ENCODE peak calls at places on chromosomes 3 and 15, in six cellular contexts. One of them, this sample, is unnamed.

GRCh38 chr15:35308802-35309201 is 223.7 kb upstream of the NANOGP8 start:
- DNase-seq in NCI-H1436: no peak
- DNase-seq in mammary epithelial cell: peak
- DNase-seq in hepatocyte: peak
- DNase-seq in hippocampal formation: no peak
- DNase-seq in GM10248: no peak
- DNase-seq in this sample: no peak

GRCh38 chr3:119580148-119580760 is 962 bp downstream of the ADPRH start:
- DNase-seq in NCI-H1436: no peak
- DNase-seq in mammary epithelial cell: no peak
- DNase-seq in hepatocyte: peak
- DNase-seq in hippocampal formation: no peak
- DNase-seq in GM10248: peak
- DNase-seq in this sample: no peak

GRCh38 chr3:172530101-172530561 is 6.9 kb upstream of the TNFSF10 start:
- DNase-seq in NCI-H1436: no peak
- DNase-seq in mammary epithelial cell: no peak
- DNase-seq in hepatocyte: no peak
- DNase-seq in hippocampal formation: no peak
- DNase-seq in GM10248: no peak
- DNase-seq in this sample: no peak

GRCh38 chr3:24673596-24673995 is 178.9 kb upstream of the THRB start:
- DNase-seq in NCI-H1436: no peak
- DNase-seq in mammary epithelial cell: no peak
- DNase-seq in hepatocyte: no peak
- DNase-seq in hippocampal formation: no peak
- DNase-seq in GM10248: no peak
- DNase-seq in this sample: no peak

GRCh38 chr3:171001957-171002694 is 24.4 kb downstream of the SLC2A2 start:
- DNase-seq in NCI-H1436: no peak
- DNase-seq in mammary epithelial cell: peak
- DNase-seq in hepatocyte: peak
- DNase-seq in hippocampal formation: no peak
- DNase-seq in GM10248: no peak
- DNase-seq in this sample: peak

GRCh38 chr3:8458711-8459110 is 42.9 kb upstream of the LMCD1 start:
- DNase-seq in NCI-H1436: no peak
- DNase-seq in mammary epithelial cell: no peak
- DNase-seq in hepatocyte: no peak
- DNase-seq in hippocampal formation: no peak
- DNase-seq in GM10248: no peak
- DNase-seq in this sample: no peak

GRCh38 chr3:197309528-197310361 is 11.3 kb upstream of the DLG1 start:
- DNase-seq in NCI-H1436: no peak
- DNase-seq in mammary epithelial cell: peak
- DNase-seq in hepatocyte: peak
- DNase-seq in hippocampal formation: no peak
- DNase-seq in GM10248: no peak
- DNase-seq in this sample: peak

GRCh38 chr3:46092704-46093085 is 65.4 kb upstream of the XCR1 start:
- DNase-seq in NCI-H1436: no peak
- DNase-seq in mammary epithelial cell: no peak
- DNase-seq in hepatocyte: no peak
- DNase-seq in hippocampal formation: no peak
- DNase-seq in GM10248: peak
- DNase-seq in this sample: no peak

GRCh38 chr15:100726070-100726420 is 123.7 kb downstream of the ASB7 start:
- DNase-seq in NCI-H1436: no peak
- DNase-seq in mammary epithelial cell: no peak
- DNase-seq in hepatocyte: no peak
- DNase-seq in hippocampal formation: no peak
- DNase-seq in GM10248: peak
- DNase-seq in this sample: no peak

GRCh38 chr3:76152028-76152427 is 366.7 kb upstream of the ZNF717 start:
- DNase-seq in NCI-H1436: no peak
- DNase-seq in mammary epithelial cell: no peak
- DNase-seq in hepatocyte: no peak
- DNase-seq in hippocampal formation: no peak
- DNase-seq in GM10248: no peak
- DNase-seq in this sample: no peak

GRCh38 chr15:99412082-99412481 is 153.7 kb upstream of the MEF2A start:
- DNase-seq in NCI-H1436: no peak
- DNase-seq in mammary epithelial cell: no peak
- DNase-seq in hepatocyte: no peak
- DNase-seq in hippocampal formation: no peak
- DNase-seq in GM10248: peak
- DNase-seq in this sample: no peak

GRCh38 chr3:58414538-58415197 is 19.0 kb downstream of the PDHB start:
- DNase-seq in NCI-H1436: peak
- DNase-seq in mammary epithelial cell: peak
- DNase-seq in hepatocyte: peak
- DNase-seq in hippocampal formation: peak
- DNase-seq in GM10248: peak
- DNase-seq in this sample: peak

GRCh38 chr15:56869573-56869972 is 48.9 kb upstream of the TCF12 start:
- DNase-seq in NCI-H1436: peak
- DNase-seq in mammary epithelial cell: no peak
- DNase-seq in hepatocyte: peak
- DNase-seq in hippocampal formation: peak
- DNase-seq in GM10248: no peak
- DNase-seq in this sample: no peak

GRCh38 chr3:5428607-5429516 is 241.4 kb downstream of the EDEM1 start:
- DNase-seq in NCI-H1436: peak
- DNase-seq in mammary epithelial cell: no peak
- DNase-seq in hepatocyte: peak
- DNase-seq in hippocampal formation: no peak
- DNase-seq in GM10248: peak
- DNase-seq in this sample: peak

GRCh38 chr15:89860446-89860845 is 33.3 kb downstream of the AP3S2 start:
- DNase-seq in NCI-H1436: no peak
- DNase-seq in mammary epithelial cell: no peak
- DNase-seq in hepatocyte: no peak
- DNase-seq in hippocampal formation: no peak
- DNase-seq in GM10248: no peak
- DNase-seq in this sample: no peak

GRCh38 chr3:108806316-108806715 is 16.3 kb upstream of the TRAT1 start:
- DNase-seq in NCI-H1436: no peak
- DNase-seq in mammary epithelial cell: no peak
- DNase-seq in hepatocyte: no peak
- DNase-seq in hippocampal formation: no peak
- DNase-seq in GM10248: no peak
- DNase-seq in this sample: no peak

GRCh38 chr3:13040381-13041074 is 32.7 kb downstream of the IQSEC1 start:
- DNase-seq in NCI-H1436: no peak
- DNase-seq in mammary epithelial cell: no peak
- DNase-seq in hepatocyte: no peak
- DNase-seq in hippocampal formation: no peak
- DNase-seq in GM10248: peak
- DNase-seq in this sample: no peak

GRCh38 chr15:79084308-79084968 is 6.1 kb downstream of the RASGRF1 start:
- DNase-seq in NCI-H1436: no peak
- DNase-seq in mammary epithelial cell: no peak
- DNase-seq in hepatocyte: no peak
- DNase-seq in hippocampal formation: no peak
- DNase-seq in GM10248: no peak
- DNase-seq in this sample: no peak

GRCh38 chr15:81211376-81211775 is 14.7 kb downstream of the IL16 start:
- DNase-seq in NCI-H1436: no peak
- DNase-seq in mammary epithelial cell: no peak
- DNase-seq in hepatocyte: no peak
- DNase-seq in hippocampal formation: no peak
- DNase-seq in GM10248: no peak
- DNase-seq in this sample: no peak

This sample was measured in Caki2.